ENCODE peak calls at places on chromosome 22, in four cellular contexts. S is transverse colon, I is adrenal gland, E is stomach. Q is an unnamed sample.

GRCh38 chr22:43031617-43032016 is 16.7 kb upstream of the PACSIN2 start:
- DNase-seq in S (no peak), E (no peak), I (no peak), Q (no peak)

GRCh38 chr22:48476599-48476998 is 1351.1 kb downstream of the BRD1 start:
- DNase-seq in S (no peak), I (no peak), E (no peak), Q (peak; percentile 74)

GRCh38 chr22:49350441-49351121 is 477.1 kb downstream of the BRD1 start:
- DNase-seq in I (no peak), S (peak; percentile 2), E (no peak), Q (peak; percentile 63)

GRCh38 chr22:50532824-50533344 is 3.1 kb upstream of the TYMP start:
- DNase-seq in S (no peak), I (no peak), E (no peak), Q (no peak)

GRCh38 chr22:49331223-49331815 is 496.4 kb downstream of the BRD1 start:
- DNase-seq in I (peak; percentile 29), E (peak; percentile 10), S (peak; percentile 0), Q (no peak)

GRCh38 chr22:35205956-35206355 is 51.3 kb upstream of the HMGXB4 start:
- DNase-seq in S (no peak), E (no peak), I (no peak), Q (no peak)

GRCh38 chr22:44585559-44586121 is 87.6 kb upstream of the RTL6 start:
- DNase-seq in S (no peak), I (no peak), E (no peak), Q (peak; percentile 82)

GRCh38 chr22:22391543-22391942 is 117.0 kb downstream of the ZNF280B start:
- DNase-seq in E (no peak), S (no peak), I (no peak), Q (no peak)

GRCh38 chr22:23822101-23822671 is 16.6 kb downstream of the DERL3 start:
- DNase-seq in E (no peak), I (no peak), S (no peak), Q (peak; percentile 60)

GRCh38 chr22:17910561-17911311 is 113.6 kb downstream of the MICAL3 start:
- DNase-seq in E (no peak), I (peak; percentile 96), S (peak; percentile 40), Q (no peak)
- TF ChIP-seq CTCF in E (no peak), I (peak; percentile 45), S (no peak), Q (peak; percentile 80)

GRCh38 chr22:27022741-27023373 is 365.5 kb downstream of the MIAT start:
- DNase-seq in E (no peak), I (no peak), S (no peak), Q (no peak)
- TF ChIP-seq CTCF in E (no peak), I (no peak), S (no peak), Q (no peak)

GRCh38 chr22:19432092-19432844 is at the start of gene MRPL40:
- DNase-seq in E (peak; percentile 94), S (peak; percentile 95), I (peak; percentile 95), Q (peak; percentile 99)

GRCh38 chr22:19434829-19435580 is 2.7 kb downstream of the MRPL40 start:
- DNase-seq in I (no peak), S (no peak), E (no peak), Q (no peak)

GRCh38 chr22:19431641-19432091 is at the start of gene HIRA:
- DNase-seq in S (peak; percentile 82), I (peak; percentile 86), E (peak; percentile 84), Q (peak; percentile 94)

GRCh38 chr22:19429950-19430889 is 1.3 kb downstream of the HIRA start:
- DNase-seq in I (peak; percentile 70), E (peak; percentile 40), S (peak; percentile 26), Q (no peak)

GRCh38 chr22:19430890-19431541 is 517 bp downstream of the HIRA start:
- DNase-seq in E (peak; percentile 65), S (peak; percentile 79), I (peak; percentile 64), Q (no peak)
- TF ChIP-seq CTCF in E (no peak), S (no peak), I (no peak), Q (peak; percentile 67)

DNA sequence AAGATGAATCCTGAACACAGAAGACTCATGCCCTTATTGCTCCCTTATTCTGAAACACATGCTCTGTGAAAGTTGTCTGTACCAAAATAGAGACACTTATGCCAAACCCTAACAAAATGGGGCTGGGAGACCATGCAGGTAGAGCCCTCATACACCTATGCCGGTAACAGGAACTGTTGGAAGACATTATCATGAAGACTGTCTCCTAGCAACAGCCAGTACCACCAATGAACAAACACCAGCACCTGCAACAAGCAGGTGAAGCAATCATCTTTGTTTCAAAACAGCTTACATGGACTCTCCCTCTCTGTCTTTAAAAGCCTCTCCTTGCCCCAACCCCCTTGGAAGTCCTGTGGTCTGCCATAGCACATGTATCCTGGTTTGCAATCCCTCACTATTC is 17.2 kb downstream of the SLC5A4 start:
- DNase-seq in S (no peak), I (no peak), E (no peak), Q (no peak)
- TF ChIP-seq CTCF in S (no peak), I (no peak), E (no peak), Q (no peak)

GRCh38 chr22:30964858-30965257 is 3.7 kb downstream of the MORC2 start:
- DNase-seq in E (no peak), S (no peak), I (no peak), Q (no peak)

GRCh38 chr22:30968924-30969531 is at the start of gene TUG1:
- DNase-seq in I (peak; percentile 100), E (peak; percentile 98), S (peak; percentile 99), Q (peak; percentile 99)

GRCh38 chr22:30968015-30968923 is at the start of gene MORC2:
- DNase-seq in I (no peak), S (peak; percentile 75), E (peak; percentile 63), Q (no peak)

GRCh38 chr22:30970356-30970746 is 1.3 kb downstream of the TUG1 start:
- DNase-seq in I (no peak), S (no peak), E (no peak), Q (no peak)

GRCh38 chr22:30969532-30970355 is 679 bp downstream of the TUG1 start:
- DNase-seq in E (peak; percentile 31), S (peak; percentile 53), I (peak; percentile 60), Q (no peak)
- TF ChIP-seq CTCF in E (no peak), S (no peak), I (no peak), Q (peak; percentile 50)

GRCh38 chr22:46598737-46599424 is 21.3 kb upstream of the GRAMD4 start:
- DNase-seq in E (no peak), I (no peak), S (no peak), Q (peak; percentile 74)
- TF ChIP-seq CTCF in E (no peak), I (no peak), S (no peak), Q (no peak)

DNA sequence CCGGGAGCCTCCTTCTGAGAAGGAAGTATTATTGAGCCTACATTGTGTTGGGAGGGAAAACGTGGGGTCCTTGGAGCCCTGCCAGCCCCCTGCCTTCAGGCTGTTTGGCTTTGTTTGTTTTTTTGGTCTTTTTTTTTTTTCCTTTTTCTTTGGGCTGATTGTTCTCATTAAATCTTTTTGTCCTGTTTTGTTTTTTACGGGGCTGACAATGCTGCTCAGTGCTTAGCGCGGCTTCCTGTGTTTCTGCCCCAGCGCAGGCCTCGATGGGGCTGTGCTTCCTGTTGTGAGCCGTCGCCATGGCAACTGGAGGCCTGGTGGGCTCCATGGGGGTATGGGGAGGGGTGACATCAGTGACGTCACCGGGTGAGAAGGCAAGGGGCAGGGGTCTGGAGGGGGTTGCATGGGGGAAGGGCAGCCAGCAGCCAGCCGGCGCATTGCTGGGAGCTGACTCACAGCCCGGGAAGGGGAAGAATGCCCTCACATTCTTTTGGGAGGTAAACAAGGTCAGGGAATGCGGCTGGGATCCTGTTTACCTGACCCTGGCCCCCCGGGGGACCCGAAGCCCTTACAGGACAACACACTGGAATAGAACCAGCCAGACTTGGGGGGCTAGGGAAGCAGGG is 22.1 kb upstream of the CBX7 start:
- DNase-seq in E (peak; percentile 59), I (peak; percentile 92), S (peak; percentile 70), Q (peak; percentile 88)
- TF ChIP-seq CTCF in E (no peak), I (no peak), S (no peak), Q (no peak)

GRCh38 chr22:29267858-29268510 is at the start of the genes EWSR1 and RHBDD3:
- DNase-seq in I (peak; percentile 98), E (peak; percentile 96), S (peak; percentile 96), Q (peak; percentile 97)
- TF ChIP-seq CTCF in I (no peak), E (no peak), S (no peak), Q (no peak)

GRCh38 chr22:37489994-37490393 is 3.8 kb upstream of the MFNG start:
- DNase-seq in I (no peak), E (no peak), S (no peak), Q (no peak)

GRCh38 chr22:37491559-37492427 is 5.6 kb upstream of the MFNG start:
- DNase-seq in S (no peak), E (no peak), I (no peak), Q (no peak)

GRCh38 chr22:37491106-37491505 is 4.9 kb upstream of the MFNG start:
- DNase-seq in E (no peak), I (no peak), S (no peak), Q (no peak)

GRCh38 chr22:37493979-37494378 is 7.8 kb upstream of the MFNG start:
- DNase-seq in I (no peak), S (no peak), E (no peak), Q (no peak)

GRCh38 chr22:37492428-37493344 is 6.5 kb upstream of the MFNG start:
- DNase-seq in E (no peak), S (peak; percentile 45), I (no peak), Q (no peak)
- TF ChIP-seq CTCF in E (no peak), S (peak; percentile 36), I (peak; percentile 19), Q (peak; percentile 76)

Q was measured in chondrocyte.